ENCODE peak calls at places on chromosomes 1 and 21, in ten cellular contexts. L is upper lobe of right lung; U is CD8-positive, alpha-beta memory T cell; M is uterus; D is spleen; S is upper lobe of left lung; O is stomach; J is neural progenitor cell; B is transverse colon; P is CD4-positive, CD25-positive, alpha-beta regulatory T cell. G is an unnamed sample.
A peak's percentile ranks its signal among the peaks of the same experiment; 100 is the strongest.

GRCh38 chr1:241608379-241609033 is 31.7 kb downstream of the CHML start:
- DNase-seq in L (no peak), U (no peak), M (no peak), D (no peak), S (no peak), O (no peak), J (no peak), B (no peak), P (no peak), G (no peak)

GRCh38 chr21:45950740-45951515 is 30.6 kb upstream of the COL6A1 start:
- DNase-seq in L (no peak), U (no peak), M (peak; percentile 82), D (no peak), S (no peak), O (peak; percentile 50), J (no peak), B (peak; percentile 36), P (no peak), G (peak; percentile 90)

GRCh38 chr1:230400007-230400344 is 26.2 kb downstream of the PGBD5 start:
- DNase-seq in L (no peak), U (no peak), M (no peak), D (no peak), S (no peak), O (no peak), J (no peak), B (no peak), P (no peak), G (no peak)

GRCh38 chr1:7110306-7110705 is 325.1 kb downstream of the CAMTA1 start:
- DNase-seq in L (no peak), U (no peak), M (no peak), D (no peak), S (no peak), O (no peak), J (no peak), B (no peak), P (no peak), G (no peak)

GRCh38 chr1:224860488-224860887 is 69.0 kb upstream of the DNAH14 start:
- DNase-seq in L (no peak), U (no peak), M (no peak), D (no peak), S (no peak), O (no peak), J (peak; percentile 11), B (no peak), P (no peak), G (no peak)

GRCh38 chr1:186330758-186331157 is 44.3 kb downstream of the TPR start:
- DNase-seq in L (no peak), U (no peak), M (no peak), D (no peak), S (no peak), O (no peak), J (peak; percentile 16), B (no peak), P (no peak), G (no peak)

GRCh38 chr1:20079661-20080305 is 9.8 kb downstream of the PLA2G5 start:
- DNase-seq in L (no peak), U (no peak), M (no peak), D (no peak), S (no peak), O (no peak), J (no peak), B (no peak), P (no peak), G (peak; percentile 61)

GRCh38 chr1:93051961-93052360 is 27.1 kb upstream of the MTF2 start:
- DNase-seq in L (no peak), U (no peak), M (no peak), D (no peak), S (no peak), O (no peak), J (no peak), B (no peak), P (no peak), G (no peak)

GRCh38 chr1:20194224-20194623 is 7.9 kb upstream of the PLA2G2C start:
- DNase-seq in L (no peak), U (no peak), M (no peak), D (no peak), S (no peak), O (no peak), J (no peak), B (no peak), P (no peak), G (no peak)

GRCh38 chr1:26993237-26994019 is at the start of gene TRNP1:
- DNase-seq in L (peak; percentile 86), U (peak; percentile 78), M (peak; percentile 62), D (peak; percentile 87), S (peak; percentile 65), O (peak; percentile 83), J (peak; percentile 91), B (peak; percentile 53), P (peak; percentile 41), G (peak; percentile 89)

GRCh38 chr1:117565083-117565556 is 40.7 kb upstream of the TENT5C start:
- DNase-seq in L (no peak), U (no peak), M (no peak), D (no peak), S (no peak), O (no peak), J (no peak), B (no peak), P (no peak), G (no peak)

GRCh38 chr1:208243522-208243850 is 698 bp downstream of the PLXNA2 start:
- DNase-seq in L (no peak), U (no peak), M (no peak), D (no peak), S (no peak), O (no peak), J (peak; percentile 58), B (no peak), P (peak; percentile 17), G (no peak)

GRCh38 chr1:109091196-109092193 is 931 bp downstream of the TMEM167B start:
- DNase-seq in L (no peak), U (no peak), M (no peak), D (no peak), S (no peak), O (no peak), J (no peak), B (peak; percentile 37), P (no peak), G (no peak)

GRCh38 chr1:81317191-81317590 is 483.5 kb upstream of the ADGRL2 start:
- DNase-seq in L (no peak), U (no peak), M (no peak), D (no peak), S (no peak), O (no peak), J (peak; percentile 42), B (no peak), P (no peak), G (no peak)

GRCh38 chr1:81312272-81312754 is 488.4 kb upstream of the ADGRL2 start:
- DNase-seq in L (no peak), U (no peak), M (no peak), D (no peak), S (no peak), O (no peak), J (peak; percentile 35), B (no peak), P (no peak), G (no peak)

GRCh38 chr1:81314497-81314896 is 486.2 kb upstream of the ADGRL2 start:
- DNase-seq in L (no peak), U (no peak), M (no peak), D (no peak), S (no peak), O (no peak), J (no peak), B (no peak), P (no peak), G (no peak)

GRCh38 chr1:81313289-81313688 is 487.4 kb upstream of the ADGRL2 start:
- DNase-seq in L (no peak), U (no peak), M (no peak), D (no peak), S (no peak), O (no peak), J (no peak), B (no peak), P (no peak), G (no peak)
- H3K4me3 ChIP-seq in L (no peak overlapping the region), U (no peak overlapping the region), M (no peak overlapping the region), D (no peak overlapping the region), S (no peak overlapping the region), O (no peak overlapping the region), J (no peak overlapping the region), B (no peak overlapping the region), P (no peak overlapping the region), G (no peak overlapping the region)

GRCh38 chr1:153548722-153549695 is at the start of gene S100A3:
- DNase-seq in L (peak; percentile 65), U (no peak), M (peak; percentile 82), D (peak; percentile 61), S (no peak), O (peak; percentile 35), J (no peak), B (peak; percentile 51), P (no peak), G (peak; percentile 90)
- H3K4me1 ChIP-seq in L (peaks cover 53% of the 10 kb centered on the region), U (peaks cover 36% of the 10 kb centered on the region), M (peaks cover 7% of the 10 kb centered on the region), D (peaks cover 59% of the 10 kb centered on the region), S (peaks cover 84% of the 10 kb centered on the region), O (peaks cover 69% of the 10 kb centered on the region), J (peaks cover 30% of the 10 kb centered on the region), B (peaks cover 49% of the 10 kb centered on the region), P (peaks cover 33% of the 10 kb centered on the region), G (peaks cover 7% of the 10 kb centered on the region)

DNA sequence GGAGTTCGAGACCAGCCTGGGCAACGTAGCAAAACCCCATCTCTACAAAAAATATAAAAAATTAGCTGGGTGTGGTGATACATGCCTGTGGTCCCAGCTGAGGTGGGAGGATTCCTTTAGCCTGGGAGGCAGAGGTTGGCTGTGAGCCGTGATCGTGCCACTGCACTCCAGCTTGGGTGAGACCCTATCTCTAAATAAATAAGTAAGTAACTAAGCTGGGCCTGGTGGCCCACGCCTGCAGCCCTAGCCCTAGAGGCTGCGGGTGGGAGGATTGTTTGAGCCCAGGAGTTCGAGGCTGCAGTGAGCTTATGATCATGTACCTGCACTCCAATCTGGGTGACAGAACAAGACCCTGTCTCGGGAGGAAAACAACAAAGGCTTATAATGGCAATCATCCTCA is 4.6 kb downstream of the CLIC4 start:
- DNase-seq in L (no peak), U (no peak), M (no peak), D (peak; percentile 50), S (no peak), O (no peak), J (no peak), B (no peak), P (no peak), G (no peak)
- H3K4me3 ChIP-seq in L (no peak overlapping the region), U (no peak overlapping the region), M (no peak overlapping the region), D (no peak overlapping the region), S (no peak overlapping the region), O (no peak overlapping the region), J (no peak overlapping the region), B (no peak overlapping the region), P (no peak overlapping the region), G (no peak overlapping the region)

DNA sequence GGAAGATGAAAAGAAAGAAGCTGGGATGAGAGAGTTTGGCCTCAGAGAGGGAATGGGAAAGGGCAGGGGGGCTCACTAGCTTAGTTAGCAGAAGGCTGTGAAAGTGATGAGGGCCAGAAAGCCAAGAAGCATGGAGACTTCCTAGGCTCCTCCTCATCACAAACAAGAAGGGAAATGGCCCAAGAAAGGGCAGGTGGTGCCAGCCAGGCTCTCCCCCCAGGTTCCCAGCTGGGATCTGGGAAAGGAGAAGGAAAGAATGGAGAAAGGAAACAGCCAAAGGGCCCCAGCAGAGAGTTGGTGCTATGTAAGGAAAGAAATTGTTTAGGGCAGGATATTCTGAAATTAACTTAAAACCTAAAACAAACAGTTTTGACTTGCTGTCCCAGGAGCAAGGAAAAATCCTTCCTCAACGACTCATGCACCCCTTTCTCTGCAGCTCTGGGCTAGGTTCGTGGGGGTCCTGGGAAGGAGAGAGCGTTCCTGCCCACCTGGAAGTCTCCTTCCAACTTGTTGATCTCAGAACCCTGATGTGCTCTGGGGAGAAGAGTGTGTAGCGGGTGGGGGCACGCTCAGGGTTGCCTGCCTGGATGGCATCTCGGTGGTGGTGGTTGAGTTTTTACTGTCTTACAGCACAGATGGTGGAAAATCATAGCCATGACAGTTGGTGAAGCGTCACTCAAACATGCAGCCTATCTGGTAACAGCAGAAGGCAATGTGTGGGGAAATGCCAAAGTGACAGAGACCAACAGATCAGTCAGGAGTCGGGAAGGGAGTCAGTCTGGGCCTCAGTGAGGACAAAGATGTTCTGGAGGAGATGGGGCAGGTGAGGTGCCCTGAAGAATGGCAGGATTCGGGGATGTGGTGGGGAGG is 147.3 kb downstream of the CLIC6 start:
- DNase-seq in L (no peak), U (no peak), M (no peak), D (no peak), S (no peak), O (no peak), J (no peak), B (no peak), P (no peak), G (no peak)
- H3K4me1 ChIP-seq in L (no peaks in the 10 kb centered on the region), U (peaks cover 28% of the 10 kb centered on the region), M (no peaks in the 10 kb centered on the region), D (peaks cover 9% of the 10 kb centered on the region), S (no peaks in the 10 kb centered on the region), O (peaks cover 29% of the 10 kb centered on the region), J (peaks cover 18% of the 10 kb centered on the region), B (peaks cover 25% of the 10 kb centered on the region), P (peaks cover 4% of the 10 kb centered on the region), G (no peaks in the 10 kb centered on the region)